ENCODE peak calls at places on chromosomes 6 and 20, in eight cellular contexts. O is NCI-H2171 treated with DMSO at 0.1 percent for 48 hours; Q is EL; F is MM.1S; C is thoracic aorta; W is putamen; P is NCI-H510A treated with DMSO at 0.1 percent for 48 hours; I is CD8-positive, alpha-beta memory T cell. Y is an unnamed sample.

GRCh38 chr20:63394635-63395455 is 33.7 kb upstream of the CHRNA4 start:
- DNase-seq in O (no peak), Q (no peak), F (no peak), C (no peak), W (no peak), P (no peak), I (no peak), Y (no peak)

GRCh38 chr6:90525421-90525820 is 61.5 kb downstream of the MAP3K7 start:
- DNase-seq in O (no peak), Q (no peak), F (no peak), C (no peak), W (no peak), P (no peak), I (no peak), Y (no peak)

GRCh38 chr6:2763345-2763841 is 1.8 kb upstream of the WRNIP1 start:
- DNase-seq in O (no peak), Q (no peak), F (no peak), C (no peak), W (no peak), P (no peak), I (no peak), Y (no peak)

GRCh38 chr20:38617011-38617829 is 15.6 kb downstream of the ARHGAP40 start:
- DNase-seq in O (no peak), Q (peak; percentile 77), F (no peak), C (no peak), W (no peak), P (no peak), I (no peak), Y (no peak)

GRCh38 chr6:13351271-13351670 is 22.9 kb upstream of the TBC1D7 start:
- DNase-seq in O (no peak), Q (no peak), F (no peak), C (no peak), W (no peak), P (no peak), I (no peak), Y (no peak)

GRCh38 chr20:58244517-58245030 is 16.1 kb upstream of the ANKRD60 start:
- DNase-seq in O (no peak), Q (no peak), F (no peak), C (no peak), W (no peak), P (no peak), I (no peak), Y (no peak)

GRCh38 chr20:36461600-36462439 is 79.5 kb upstream of the MYL9 start:
- DNase-seq in O (no peak), Q (peak; percentile 62), F (no peak), C (no peak), W (no peak), P (peak; percentile 17), I (peak; percentile 23), Y (peak; percentile 27)

GRCh38 chr6:150928882-150929281 is 63.4 kb downstream of the MTHFD1L start:
- DNase-seq in O (no peak), Q (no peak), F (no peak), C (no peak), W (no peak), P (no peak), I (no peak), Y (no peak)

GRCh38 chr6:13365320-13365719 is 37.0 kb upstream of the TBC1D7 start:
- DNase-seq in O (no peak), Q (no peak), F (no peak), C (no peak), W (no peak), P (no peak), I (no peak), Y (no peak)

GRCh38 chr20:52379723-52380336 is 188.3 kb upstream of the ZFP64 start:
- DNase-seq in O (peak; percentile 27), Q (peak; percentile 23), F (peak; percentile 35), C (no peak), W (no peak), P (peak; percentile 14), I (peak; percentile 4), Y (peak; percentile 33)

GRCh38 chr6:154408906-154409500 is 52.4 kb upstream of the IPCEF1 start:
- DNase-seq in O (peak; percentile 2), Q (no peak), F (no peak), C (no peak), W (no peak), P (no peak), I (no peak), Y (no peak)

GRCh38 chr6:39189915-39190544 is 39.2 kb downstream of the KCNK5 start:
- DNase-seq in O (no peak), Q (peak; percentile 36), F (no peak), C (no peak), W (peak; percentile 8), P (peak; percentile 24), I (no peak), Y (no peak)

GRCh38 chr6:7463785-7464184 is 74.2 kb downstream of the RIOK1 start:
- DNase-seq in O (peak; percentile 84), Q (peak; percentile 25), F (no peak), C (no peak), W (no peak), P (no peak), I (no peak), Y (no peak)

GRCh38 chr6:82711992-82712788 is 348.6 kb downstream of the TPBG start:
- DNase-seq in O (no peak), Q (peak; percentile 51), F (no peak), C (no peak), W (no peak), P (no peak), I (no peak), Y (no peak)

GRCh38 chr6:53005667-53006250 is 10.7 kb upstream of the GSTA4 start:
- DNase-seq in O (no peak), Q (no peak), F (no peak), C (no peak), W (peak; percentile 55), P (no peak), I (no peak), Y (no peak)

GRCh38 chr6:112296122-112296521 is 41.8 kb upstream of the LAMA4 start:
- DNase-seq in O (no peak), Q (peak; percentile 76), F (no peak), C (no peak), W (no peak), P (no peak), I (no peak), Y (no peak)

GRCh38 chr20:1509237-1509636 is 18.0 kb upstream of the SIRPB2 start:
- DNase-seq in O (no peak), Q (peak; percentile 27), F (peak; percentile 59), C (no peak), W (peak; percentile 20), P (no peak), I (no peak), Y (no peak)

GRCh38 chr6:137746264-137746663 is 120.8 kb upstream of the TNFAIP3 start:
- DNase-seq in O (no peak), Q (no peak), F (no peak), C (no peak), W (no peak), P (no peak), I (no peak), Y (no peak)

GRCh38 chr6:149657441-149657840 is 8.9 kb upstream of the KATNA1 start:
- DNase-seq in O (no peak), Q (no peak), F (no peak), C (no peak), W (no peak), P (no peak), I (no peak), Y (no peak)

GRCh38 chr20:41392295-41392694 is 25.7 kb upstream of the EMILIN3 start:
- DNase-seq in O (no peak), Q (peak; percentile 27), F (no peak), C (no peak), W (no peak), P (no peak), I (no peak), Y (no peak)

GRCh38 chr6:132687306-132687705 is 26.5 kb downstream of the VNN1 start:
- DNase-seq in O (no peak), Q (peak; percentile 50), F (no peak), C (no peak), W (no peak), P (no peak), I (no peak), Y (no peak)

GRCh38 chr20:47278907-47279348 is 77.6 kb downstream of the ZMYND8 start:
- DNase-seq in O (no peak), Q (peak; percentile 48), F (no peak), C (no peak), W (no peak), P (no peak), I (no peak), Y (no peak)

GRCh38 chr6:89216411-89216810 is 747 bp downstream of the GABRR1 start:
- DNase-seq in O (no peak), Q (no peak), F (no peak), C (no peak), W (no peak), P (no peak), I (no peak), Y (no peak)

GRCh38 chr6:166786704-166787293 is 159.7 kb upstream of the RPS6KA2 start:
- DNase-seq in O (peak; percentile 67), Q (peak; percentile 54), F (peak; percentile 48), C (no peak), W (peak; percentile 37), P (peak; percentile 62), I (no peak), Y (no peak)

GRCh38 chr20:8829232-8829631 is 239.7 kb upstream of the PLCB4 start:
- DNase-seq in O (no peak), Q (no peak), F (no peak), C (no peak), W (no peak), P (no peak), I (no peak), Y (no peak)

GRCh38 chr20:31848088-31848999 is 2.9 kb upstream of the FOXS1 start:
- DNase-seq in O (no peak), Q (no peak), F (no peak), C (no peak), W (no peak), P (no peak), I (no peak), Y (no peak)

GRCh38 chr6:157840776-157841175 is 17.7 kb downstream of the SNX9 start:
- DNase-seq in O (no peak), Q (peak; percentile 71), F (no peak), C (no peak), W (no peak), P (no peak), I (no peak), Y (no peak)